ENCODE peak calls at places on chromosomes 2 and 18, in nine cellular contexts. L, M, B, C, H, K, A, G and U are unnamed samples. For H3K9me3, the result is how much of the 10 kb centered on the place peaks cover.

GRCh38 chr2:161209902-161210301 is 49.7 kb downstream of the TANK start:
- DNase-seq in A (no peak), L (no peak), M (no peak), C (no peak), G (no peak), B (no peak), H (no peak), K (no peak), U (no peak)

GRCh38 chr2:9423100-9423921 is at the start of the genes CPSF3 and ITGB1BP1:
- DNase-seq in B (peak), K (peak), H (peak), L (peak), G (peak), A (peak), C (peak), M (peak), U (peak)

GRCh38 chr2:54549912-54550518 is 93.9 kb downstream of the SPTBN1 start:
- DNase-seq in K (no peak), M (peak), L (no peak), H (peak), G (no peak), A (no peak), B (no peak), C (peak), U (no peak)

GRCh38 chr2:1234731-1235308 is 178.4 kb upstream of the TPO start:
- DNase-seq in L (no peak), K (no peak), M (no peak), H (no peak), C (no peak), G (peak), B (no peak), A (no peak), U (no peak)

GRCh38 chr2:162839419-162839818 is 852 bp upstream of the KCNH7 start:
- DNase-seq in M (no peak), C (no peak), B (peak), L (no peak), A (no peak), K (no peak), G (no peak), H (no peak), U (no peak)

GRCh38 chr18:11121426-11121825 is 27.9 kb downstream of the PIEZO2 start:
- DNase-seq in L (no peak), H (no peak), G (no peak), M (no peak), B (no peak), A (no peak), C (no peak), K (no peak), U (no peak)

GRCh38 chr2:96878796-96879544 is 9.1 kb upstream of the SEMA4C start:
- DNase-seq in H (no peak), B (no peak), L (no peak), G (no peak), M (no peak), K (no peak), A (no peak), C (no peak), U (no peak)

GRCh38 chr2:109528811-109529501 is 84.8 kb downstream of the SEPTIN10 start:
- DNase-seq in B (peak), L (no peak), C (no peak), A (no peak), K (no peak), M (no peak), H (no peak), G (no peak), U (peak)

GRCh38 chr2:150389487-150389886 is 98.0 kb downstream of the RND3 start:
- DNase-seq in K (no peak), G (no peak), M (no peak), A (no peak), B (no peak), H (no peak), L (no peak), C (no peak), U (no peak)

GRCh38 chr2:120712180-120712678 is 23.4 kb upstream of the GLI2 start:
- DNase-seq in L (no peak), G (no peak), M (no peak), A (no peak), H (no peak), K (no peak), C (no peak), B (peak), U (no peak)

GRCh38 chr2:224817676-224818075 is 101.5 kb upstream of the CCDC195 start:
- DNase-seq in B (no peak), K (no peak), C (no peak), M (no peak), G (no peak), L (no peak), A (no peak), H (no peak), U (no peak)

GRCh38 chr2:20471148-20471547 is 24.3 kb downstream of the RHOB start:
- DNase-seq in A (no peak), K (no peak), C (no peak), B (no peak), L (no peak), G (no peak), H (no peak), M (no peak), U (no peak)

GRCh38 chr18:9708882-9709877 is 1.1 kb downstream of the RAB31 start:
- DNase-seq in C (no peak), B (peak), L (peak), H (no peak), A (no peak), M (peak), K (peak), G (no peak), U (peak)

GRCh38 chr18:13558790-13559189 is 167.6 kb downstream of the FAM210A start:
- DNase-seq in M (no peak), B (peak), A (no peak), H (no peak), K (no peak), C (no peak), G (no peak), L (no peak), U (no peak)

GRCh38 chr2:95019572-95019971 is 5.9 kb upstream of the MAL start:
- DNase-seq in K (no peak), M (no peak), H (no peak), L (no peak), A (no peak), B (no peak), C (no peak), G (no peak), U (no peak)

GRCh38 chr2:240397542-240397916 is 37.9 kb upstream of the GPC1 start:
- DNase-seq in G (no peak), A (no peak), H (no peak), M (no peak), L (peak), K (peak), C (no peak), B (peak), U (no peak)

GRCh38 chr2:38723173-38723572 is 28.0 kb downstream of the SRSF7 start:
- DNase-seq in M (no peak), A (no peak), G (no peak), L (no peak), K (no peak), B (no peak), C (peak), H (no peak), U (peak)

GRCh38 chr2:197168705-197169104 is 141.9 kb downstream of the ANKRD44 start:
- DNase-seq in K (peak), H (peak), M (peak), G (peak), B (peak), L (peak), A (no peak), C (peak), U (peak)

GRCh38 chr2:44135771-44136170 is 32.9 kb upstream of the PPM1B start:
- DNase-seq in K (no peak), G (no peak), H (no peak), B (peak), L (no peak), C (no peak), A (peak), M (no peak), U (no peak)

GRCh38 chr18:70981400-70982140 is 692.7 kb downstream of the SOCS6 start:
- DNase-seq in H (no peak), L (no peak), C (no peak), A (no peak), M (no peak), G (no peak), B (no peak), K (no peak), U (no peak)

GRCh38 chr2:215619022-215619958 is 183.4 kb upstream of the FN1 start:
- DNase-seq in L (no peak), K (no peak), A (no peak), G (peak), C (no peak), H (no peak), B (peak), M (peak), U (no peak)

GRCh38 chr2:113060396-113060795 is 1.4 kb downstream of the IL36RN start:
- DNase-seq in C (peak), H (no peak), A (no peak), L (no peak), B (no peak), M (no peak), G (no peak), K (no peak), U (no peak)

GRCh38 chr18:60189840-60190239 is 182.7 kb downstream of the MC4R start:
- DNase-seq in A (no peak), B (no peak), L (no peak), K (no peak), M (no peak), C (no peak), G (no peak), H (no peak), U (no peak)

GRCh38 chr2:135052997-135053474 is 944 bp downstream of the RAB3GAP1 start:
- DNase-seq in K (no peak), G (no peak), C (no peak), A (no peak), B (peak), M (peak), L (peak), H (no peak), U (no peak)

GRCh38 chr2:234426616-234427015 is 70.3 kb downstream of the ARL4C start:
- DNase-seq in C (no peak), G (no peak), L (no peak), K (no peak), M (no peak), B (no peak), A (no peak), H (no peak), U (no peak)

GRCh38 chr2:128530025-128530573 is 211.4 kb upstream of the HS6ST1 start:
- DNase-seq in B (no peak), M (no peak), H (no peak), G (no peak), A (no peak), L (no peak), C (no peak), K (no peak), U (no peak)

GRCh38 chr2:100286318-100286717 is 36.0 kb downstream of the LONRF2 start:
- DNase-seq in L (no peak), M (no peak), C (peak), H (no peak), A (no peak), G (no peak), K (no peak), B (no peak), U (no peak)

GRCh38 chr2:56587456-56587855 is 403.7 kb downstream of the CCDC85A start:
- DNase-seq in G (no peak), A (no peak), K (no peak), H (no peak), C (no peak), B (no peak), M (no peak), L (no peak), U (no peak)

GRCh38 chr2:19504400-19505198 is 146.2 kb upstream of the OSR1 start:
- DNase-seq in G (peak), C (no peak), L (no peak), A (no peak), H (no peak), B (no peak), M (no peak), K (no peak), U (peak)

GRCh38 chr2:49162151-49162550 is 7.8 kb upstream of the FSHR start:
- DNase-seq in K (no peak), A (no peak), M (no peak), G (no peak), B (no peak), L (no peak), C (no peak), H (no peak), U (no peak)

GRCh38 chr2:138707424-138708074 is 72.6 kb downstream of the NXPH2 start:
- DNase-seq in A (peak), L (no peak), H (no peak), C (no peak), B (no peak), K (no peak), M (no peak), G (peak), U (no peak)

GRCh38 chr2:85945576-85945975 is 56.8 kb upstream of the ST3GAL5 start:
- DNase-seq in B (no peak), K (no peak), M (no peak), G (no peak), C (no peak), A (no peak), H (no peak), L (no peak), U (no peak)
- H3K9me3 ChIP-seq in B (half or more), K (under half), M (under half), G (under half), C (under half), A (under half), H (under half), L (under half), U (under half)

DNA sequence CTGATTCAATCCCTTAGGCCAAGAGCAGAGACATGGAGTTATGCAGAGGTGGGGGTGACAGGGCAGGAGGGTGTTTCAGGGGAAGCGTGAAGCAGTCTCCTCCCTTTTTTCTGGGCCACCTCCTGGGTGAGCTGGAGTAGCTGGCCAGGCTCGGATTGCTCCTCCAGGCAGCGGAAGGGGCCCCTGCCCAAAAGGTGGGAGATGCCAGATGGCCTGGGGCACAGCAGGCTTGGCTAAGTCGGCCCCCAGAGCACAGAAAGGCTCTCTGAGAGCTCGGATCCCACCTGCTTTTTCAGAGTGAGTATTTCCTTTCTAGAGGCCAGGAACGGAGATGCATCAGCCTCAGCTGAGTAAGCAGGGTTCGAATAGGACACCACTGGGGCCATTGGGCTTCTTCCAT is 196.9 kb downstream of the ANKRD30B start:
- DNase-seq in K (no peak), L (no peak), M (no peak), B (no peak), H (no peak), G (no peak), C (no peak), A (no peak), U (no peak)
- H3K9me3 ChIP-seq in K (under half), L (under half), M (under half), B (under half), H (under half), G (under half), C (under half), A (half or more), U (under half)

GRCh38 chr2:41998201-41998781 is 49.5 kb upstream of the PKDCC start:
- DNase-seq in B (no peak), H (no peak), M (no peak), A (no peak), G (no peak), L (no peak), K (no peak), C (no peak), U (no peak)
- H3K9me3 ChIP-seq in B (under half), H (under half), M (under half), A (under half), G (under half), L (under half), K (under half), C (under half), U (under half)

DNA sequence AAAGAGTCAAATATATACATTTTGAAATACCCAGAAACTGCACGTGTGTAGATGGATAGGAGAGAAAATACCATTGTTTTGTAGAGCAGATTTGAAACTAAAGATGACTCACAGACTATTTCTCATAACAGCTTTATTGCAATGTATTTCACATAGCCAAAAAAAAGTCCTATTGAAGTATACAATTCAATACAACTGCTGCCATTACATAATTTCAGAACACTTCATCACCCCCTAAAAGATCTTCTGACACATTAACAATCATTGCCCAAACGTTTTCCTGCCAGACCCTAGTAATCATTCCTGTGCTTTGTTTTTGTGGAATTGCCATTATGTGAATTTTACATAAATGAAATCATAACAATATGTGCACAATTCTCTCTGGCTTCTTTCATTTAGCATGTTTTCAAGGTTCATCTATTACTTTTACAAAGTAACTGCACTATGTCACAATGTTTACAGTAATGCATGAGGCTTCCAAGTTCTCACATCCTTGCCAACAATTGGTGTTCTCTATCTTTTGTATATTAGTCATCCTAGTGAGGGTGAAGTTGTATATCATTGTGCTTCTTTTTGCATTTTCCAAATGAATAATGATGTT is 378.6 kb upstream of the CWC22 start:
- DNase-seq in M (no peak), A (peak), L (no peak), C (no peak), H (no peak), G (peak), B (no peak), K (no peak), U (no peak)
- H3K9me3 ChIP-seq in M (under half), A (under half), L (under half), C (under half), H (under half), G (under half), B (under half), K (under half), U (under half)

GRCh38 chr18:42683094-42683493 is 432.4 kb downstream of the RIT2 start:
- DNase-seq in K (no peak), L (no peak), H (no peak), M (no peak), A (no peak), C (no peak), B (no peak), G (no peak), U (no peak)
- H3K9me3 ChIP-seq in K (under half), L (under half), H (under half), M (under half), A (under half), C (under half), B (under half), G (under half), U (under half)

DNA sequence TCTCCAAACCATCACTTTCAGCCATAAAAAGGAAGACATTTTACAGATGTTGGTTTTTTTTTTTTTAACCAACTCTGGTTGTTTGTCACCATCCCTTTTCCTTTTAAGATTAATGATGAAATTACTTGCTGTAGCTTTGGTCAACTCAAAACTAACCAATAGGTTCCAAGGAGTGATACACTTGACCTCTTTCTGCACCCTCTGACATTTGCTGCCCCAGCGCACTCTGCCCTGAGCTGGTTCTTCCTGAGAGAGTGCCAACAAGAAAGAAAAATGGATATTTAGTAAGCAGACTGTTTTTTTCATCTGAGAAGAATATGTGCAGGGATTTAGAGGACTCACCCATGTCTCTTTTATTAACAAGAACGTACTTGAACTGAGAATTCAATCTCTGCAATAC is 520.0 kb downstream of the TXNL1 start:
- DNase-seq in K (no peak), G (no peak), H (no peak), L (no peak), A (no peak), B (no peak), C (no peak), M (no peak), U (no peak)
- H3K9me3 ChIP-seq in K (under half), G (under half), H (under half), L (under half), A (under half), B (under half), C (under half), M (under half), U (under half)

DNA sequence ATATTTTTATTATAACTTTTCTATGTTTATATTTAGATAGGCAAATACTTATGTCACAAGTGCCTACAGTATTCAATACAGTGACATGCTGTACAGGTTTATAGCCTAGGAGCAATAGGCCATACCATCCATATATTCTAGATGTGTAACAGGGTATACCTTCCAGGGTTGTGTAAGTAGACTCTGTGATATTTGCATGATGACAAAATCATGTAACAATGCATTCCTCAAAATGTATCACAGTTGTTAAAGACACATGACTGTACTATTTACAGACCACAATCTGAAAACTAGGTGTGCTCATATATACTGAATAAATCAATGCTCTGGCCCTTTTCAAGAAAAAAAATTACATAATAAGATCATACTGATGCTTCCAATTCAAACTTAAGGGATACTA is 433.2 kb upstream of the RGPD4 start:
- DNase-seq in H (no peak), M (no peak), K (no peak), G (peak), B (no peak), L (no peak), C (no peak), A (no peak), U (no peak)
- H3K9me3 ChIP-seq in H (under half), M (under half), K (under half), G (under half), B (under half), L (under half), C (under half), A (under half), U (under half)

DNA sequence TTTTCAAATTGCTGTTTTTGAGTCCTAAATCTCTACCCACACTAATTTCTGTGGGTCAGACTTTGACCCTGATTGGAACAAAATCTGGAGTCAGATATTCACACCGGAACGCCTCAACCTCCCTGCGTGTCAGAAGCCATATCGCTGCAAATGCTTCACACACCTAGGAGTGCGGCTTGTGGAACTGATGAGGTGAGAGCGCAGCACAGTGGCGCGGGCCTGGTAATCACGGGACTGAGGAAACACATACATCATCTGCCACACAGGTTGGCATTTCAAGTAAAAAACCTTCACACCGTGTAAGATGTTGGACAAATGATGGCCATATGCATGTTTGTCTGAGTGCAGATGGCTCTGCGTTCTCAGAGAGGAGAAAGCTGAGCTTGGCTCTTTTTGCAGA is 101.2 kb downstream of the MTX2 start:
- DNase-seq in K (no peak), B (no peak), H (no peak), G (no peak), A (no peak), C (no peak), L (no peak), M (no peak), U (peak)
- H3K9me3 ChIP-seq in K (under half), B (under half), H (under half), G (under half), A (under half), C (under half), L (under half), M (under half), U (under half)

GRCh38 chr2:169976335-169976851 is 149.1 kb downstream of the UBR3 start:
- DNase-seq in H (no peak), C (no peak), A (no peak), G (no peak), B (no peak), M (no peak), L (no peak), K (no peak), U (no peak)
- H3K9me3 ChIP-seq in H (under half), C (under half), A (under half), G (under half), B (under half), M (under half), L (under half), K (under half), U (under half)